ENCODE peak calls at places on chromosomes 11 and 22, in eight cellular contexts. One of them, this sample, is unnamed.

GRCh38 chr11:116864531-116864930 is 27.1 kb upstream of the APOA1 start:
- DNase-seq in kidney epithelial cell: no peak
- DNase-seq in bronchial epithelial cell: no peak
- DNase-seq in endothelial cell: no peak
- DNase-seq in nephron progenitor cell: no peak
- DNase-seq in neural progenitor cell: no peak
- DNase-seq in activated CD8-positive, alpha-beta T cell treated with anti-CD3 and anti-CD28 coated beads for 36 hours: no peak
- DNase-seq in GM12865: no peak
- DNase-seq in this sample: no peak

GRCh38 chr11:17604201-17604912 is 57.3 kb downstream of the OTOG start:
- DNase-seq in neural progenitor cell: no peak
- DNase-seq in bronchial epithelial cell: peak
- DNase-seq in nephron progenitor cell: no peak
- DNase-seq in kidney epithelial cell: no peak
- DNase-seq in activated CD8-positive, alpha-beta T cell treated with anti-CD3 and anti-CD28 coated beads for 36 hours: no peak
- DNase-seq in GM12865: no peak
- DNase-seq in endothelial cell: no peak
- DNase-seq in this sample: no peak

GRCh38 chr22:44682556-44683168 is 19.3 kb upstream of the PRR5 start:
- DNase-seq in neural progenitor cell: no peak
- DNase-seq in kidney epithelial cell: no peak
- DNase-seq in GM12865: no peak
- DNase-seq in bronchial epithelial cell: no peak
- DNase-seq in nephron progenitor cell: no peak
- DNase-seq in endothelial cell: no peak
- DNase-seq in activated CD8-positive, alpha-beta T cell treated with anti-CD3 and anti-CD28 coated beads for 36 hours: no peak
- DNase-seq in this sample: no peak

GRCh38 chr11:70000228-70000627 is 77.9 kb upstream of the ANO1 start:
- DNase-seq in activated CD8-positive, alpha-beta T cell treated with anti-CD3 and anti-CD28 coated beads for 36 hours: no peak
- DNase-seq in bronchial epithelial cell: peak
- DNase-seq in nephron progenitor cell: no peak
- DNase-seq in neural progenitor cell: no peak
- DNase-seq in GM12865: no peak
- DNase-seq in endothelial cell: no peak
- DNase-seq in kidney epithelial cell: no peak
- DNase-seq in this sample: no peak

GRCh38 chr22:21044931-21045584 is 688 bp upstream of the LRRC74B start:
- DNase-seq in kidney epithelial cell: no peak
- DNase-seq in bronchial epithelial cell: no peak
- DNase-seq in neural progenitor cell: peak
- DNase-seq in endothelial cell: no peak
- DNase-seq in GM12865: no peak
- DNase-seq in activated CD8-positive, alpha-beta T cell treated with anti-CD3 and anti-CD28 coated beads for 36 hours: peak
- DNase-seq in nephron progenitor cell: peak
- DNase-seq in this sample: no peak

GRCh38 chr11:66313321-66314185 is 3.3 kb downstream of the CD248 start:
- DNase-seq in neural progenitor cell: peak
- DNase-seq in GM12865: no peak
- DNase-seq in kidney epithelial cell: no peak
- DNase-seq in endothelial cell: no peak
- DNase-seq in bronchial epithelial cell: no peak
- DNase-seq in nephron progenitor cell: peak
- DNase-seq in activated CD8-positive, alpha-beta T cell treated with anti-CD3 and anti-CD28 coated beads for 36 hours: peak
- DNase-seq in this sample: no peak

GRCh38 chr22:23534851-23535717 is 45.0 kb downstream of the IGLL1 start:
- DNase-seq in neural progenitor cell: no peak
- DNase-seq in bronchial epithelial cell: no peak
- DNase-seq in GM12865: no peak
- DNase-seq in nephron progenitor cell: no peak
- DNase-seq in endothelial cell: no peak
- DNase-seq in kidney epithelial cell: no peak
- DNase-seq in activated CD8-positive, alpha-beta T cell treated with anti-CD3 and anti-CD28 coated beads for 36 hours: no peak
- DNase-seq in this sample: no peak

GRCh38 chr22:32475428-32476010 is 908 bp downstream of the FBXO7 start:
- DNase-seq in kidney epithelial cell: no peak
- DNase-seq in bronchial epithelial cell: peak
- DNase-seq in endothelial cell: peak
- DNase-seq in nephron progenitor cell: peak
- DNase-seq in neural progenitor cell: peak
- DNase-seq in GM12865: peak
- DNase-seq in activated CD8-positive, alpha-beta T cell treated with anti-CD3 and anti-CD28 coated beads for 36 hours: peak
- DNase-seq in this sample: peak

GRCh38 chr11:15793032-15793996 is 563.0 kb downstream of the SOX6 start:
- DNase-seq in GM12865: no peak
- DNase-seq in nephron progenitor cell: no peak
- DNase-seq in endothelial cell: no peak
- DNase-seq in kidney epithelial cell: peak
- DNase-seq in bronchial epithelial cell: peak
- DNase-seq in neural progenitor cell: no peak
- DNase-seq in activated CD8-positive, alpha-beta T cell treated with anti-CD3 and anti-CD28 coated beads for 36 hours: no peak
- DNase-seq in this sample: no peak

GRCh38 chr11:18699269-18699596 is 654 bp downstream of the TMEM86A start:
- DNase-seq in kidney epithelial cell: no peak
- DNase-seq in GM12865: no peak
- DNase-seq in nephron progenitor cell: no peak
- DNase-seq in bronchial epithelial cell: no peak
- DNase-seq in activated CD8-positive, alpha-beta T cell treated with anti-CD3 and anti-CD28 coated beads for 36 hours: no peak
- DNase-seq in neural progenitor cell: no peak
- DNase-seq in endothelial cell: no peak
- DNase-seq in this sample: no peak

GRCh38 chr11:69840371-69841169 is 21.4 kb upstream of the FGF3 start:
- DNase-seq in bronchial epithelial cell: peak
- DNase-seq in GM12865: no peak
- DNase-seq in neural progenitor cell: peak
- DNase-seq in kidney epithelial cell: no peak
- DNase-seq in endothelial cell: no peak
- DNase-seq in nephron progenitor cell: no peak
- DNase-seq in activated CD8-positive, alpha-beta T cell treated with anti-CD3 and anti-CD28 coated beads for 36 hours: no peak
- DNase-seq in this sample: no peak

GRCh38 chr22:25364736-25365241 is 145.3 kb downstream of the CRYBB2 start:
- DNase-seq in endothelial cell: no peak
- DNase-seq in neural progenitor cell: no peak
- DNase-seq in bronchial epithelial cell: no peak
- DNase-seq in GM12865: no peak
- DNase-seq in nephron progenitor cell: no peak
- DNase-seq in activated CD8-positive, alpha-beta T cell treated with anti-CD3 and anti-CD28 coated beads for 36 hours: no peak
- DNase-seq in kidney epithelial cell: no peak
- DNase-seq in this sample: no peak

GRCh38 chr22:19239464-19239863 is 52.1 kb downstream of the CLTCL1 start:
- DNase-seq in GM12865: no peak
- DNase-seq in neural progenitor cell: no peak
- DNase-seq in kidney epithelial cell: no peak
- DNase-seq in nephron progenitor cell: no peak
- DNase-seq in bronchial epithelial cell: no peak
- DNase-seq in activated CD8-positive, alpha-beta T cell treated with anti-CD3 and anti-CD28 coated beads for 36 hours: no peak
- DNase-seq in endothelial cell: no peak
- DNase-seq in this sample: no peak

GRCh38 chr22:36796629-36797175 is 20.1 kb downstream of the PVALB start:
- DNase-seq in activated CD8-positive, alpha-beta T cell treated with anti-CD3 and anti-CD28 coated beads for 36 hours: no peak
- DNase-seq in GM12865: no peak
- DNase-seq in endothelial cell: no peak
- DNase-seq in nephron progenitor cell: no peak
- DNase-seq in neural progenitor cell: no peak
- DNase-seq in kidney epithelial cell: no peak
- DNase-seq in bronchial epithelial cell: no peak
- DNase-seq in this sample: no peak

GRCh38 chr11:8093931-8094575 is 13.0 kb downstream of the TUB start:
- DNase-seq in endothelial cell: no peak
- DNase-seq in bronchial epithelial cell: no peak
- DNase-seq in neural progenitor cell: no peak
- DNase-seq in activated CD8-positive, alpha-beta T cell treated with anti-CD3 and anti-CD28 coated beads for 36 hours: no peak
- DNase-seq in GM12865: no peak
- DNase-seq in kidney epithelial cell: no peak
- DNase-seq in nephron progenitor cell: no peak
- DNase-seq in this sample: no peak

GRCh38 chr11:12045914-12046635 is 37.6 kb upstream of the DKK3 start:
- DNase-seq in kidney epithelial cell: no peak
- DNase-seq in neural progenitor cell: no peak
- DNase-seq in bronchial epithelial cell: peak
- DNase-seq in endothelial cell: no peak
- DNase-seq in GM12865: no peak
- DNase-seq in nephron progenitor cell: no peak
- DNase-seq in activated CD8-positive, alpha-beta T cell treated with anti-CD3 and anti-CD28 coated beads for 36 hours: no peak
- DNase-seq in this sample: no peak

GRCh38 chr11:114296190-114296978 is at the start of gene NNMT:
- DNase-seq in endothelial cell: no peak
- DNase-seq in kidney epithelial cell: peak
- DNase-seq in neural progenitor cell: no peak
- DNase-seq in GM12865: no peak
- DNase-seq in bronchial epithelial cell: peak
- DNase-seq in nephron progenitor cell: no peak
- DNase-seq in activated CD8-positive, alpha-beta T cell treated with anti-CD3 and anti-CD28 coated beads for 36 hours: no peak
- DNase-seq in this sample: no peak

GRCh38 chr11:126189109-126189929 is 22.1 kb downstream of the RPUSD4 start:
- DNase-seq in neural progenitor cell: no peak
- DNase-seq in nephron progenitor cell: no peak
- DNase-seq in kidney epithelial cell: no peak
- DNase-seq in endothelial cell: no peak
- DNase-seq in activated CD8-positive, alpha-beta T cell treated with anti-CD3 and anti-CD28 coated beads for 36 hours: no peak
- DNase-seq in bronchial epithelial cell: no peak
- DNase-seq in GM12865: peak
- DNase-seq in this sample: no peak

GRCh38 chr11:128848815-128849455 is 18.2 kb downstream of the KCNJ1 start:
- DNase-seq in kidney epithelial cell: no peak
- DNase-seq in endothelial cell: peak
- DNase-seq in GM12865: peak
- DNase-seq in activated CD8-positive, alpha-beta T cell treated with anti-CD3 and anti-CD28 coated beads for 36 hours: peak
- DNase-seq in neural progenitor cell: peak
- DNase-seq in nephron progenitor cell: peak
- DNase-seq in bronchial epithelial cell: no peak
- DNase-seq in this sample: peak

GRCh38 chr11:82842019-82842418 is 58.2 kb downstream of the PRCP start:
- DNase-seq in kidney epithelial cell: no peak
- DNase-seq in endothelial cell: no peak
- DNase-seq in GM12865: no peak
- DNase-seq in neural progenitor cell: peak
- DNase-seq in nephron progenitor cell: no peak
- DNase-seq in bronchial epithelial cell: no peak
- DNase-seq in activated CD8-positive, alpha-beta T cell treated with anti-CD3 and anti-CD28 coated beads for 36 hours: no peak
- DNase-seq in this sample: peak

GRCh38 chr22:32623943-32624342 is 149.3 kb downstream of the FBXO7 start:
- DNase-seq in kidney epithelial cell: no peak
- DNase-seq in endothelial cell: no peak
- DNase-seq in bronchial epithelial cell: no peak
- DNase-seq in GM12865: no peak
- DNase-seq in activated CD8-positive, alpha-beta T cell treated with anti-CD3 and anti-CD28 coated beads for 36 hours: no peak
- DNase-seq in nephron progenitor cell: no peak
- DNase-seq in neural progenitor cell: no peak
- DNase-seq in this sample: no peak

GRCh38 chr11:82080160-82080559 is 653.5 kb downstream of the FAM181B start:
- DNase-seq in nephron progenitor cell: no peak
- DNase-seq in kidney epithelial cell: peak
- DNase-seq in neural progenitor cell: no peak
- DNase-seq in endothelial cell: no peak
- DNase-seq in GM12865: no peak
- DNase-seq in bronchial epithelial cell: peak
- DNase-seq in activated CD8-positive, alpha-beta T cell treated with anti-CD3 and anti-CD28 coated beads for 36 hours: no peak
- DNase-seq in this sample: no peak

GRCh38 chr11:42410251-42410956 is 901.4 kb upstream of the API5 start:
- DNase-seq in neural progenitor cell: no peak
- DNase-seq in kidney epithelial cell: no peak
- DNase-seq in endothelial cell: no peak
- DNase-seq in nephron progenitor cell: no peak
- DNase-seq in bronchial epithelial cell: peak
- DNase-seq in GM12865: no peak
- DNase-seq in activated CD8-positive, alpha-beta T cell treated with anti-CD3 and anti-CD28 coated beads for 36 hours: no peak
- DNase-seq in this sample: no peak

DNA sequence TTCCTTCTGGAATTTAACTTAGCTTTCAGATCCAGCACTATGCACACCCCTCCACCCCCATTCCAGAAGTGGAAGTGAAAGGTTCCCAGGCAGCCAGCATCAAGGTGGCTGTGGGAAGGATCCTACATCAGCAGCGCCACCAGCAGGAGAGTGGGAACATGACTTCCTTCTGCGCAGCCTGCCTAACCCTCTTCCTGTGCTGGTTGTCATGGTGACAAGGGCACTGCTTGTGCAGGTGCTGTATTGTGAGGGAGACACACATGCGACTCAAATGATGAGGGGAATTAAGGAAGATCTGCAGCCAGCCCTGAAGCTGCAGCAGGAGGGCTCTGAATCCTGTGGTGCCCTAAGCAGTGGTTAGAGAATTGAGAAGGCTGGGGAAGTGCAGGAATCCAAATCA is 904.4 kb upstream of the API5 start:
- DNase-seq in neural progenitor cell: peak
- DNase-seq in nephron progenitor cell: peak
- DNase-seq in kidney epithelial cell: no peak
- DNase-seq in GM12865: peak
- DNase-seq in bronchial epithelial cell: no peak
- DNase-seq in activated CD8-positive, alpha-beta T cell treated with anti-CD3 and anti-CD28 coated beads for 36 hours: no peak
- DNase-seq in endothelial cell: peak
- DNase-seq in this sample: peak
- TF ChIP-seq CTCF in neural progenitor cell: peak
- TF ChIP-seq CTCF in nephron progenitor cell: peak
- TF ChIP-seq CTCF in kidney epithelial cell: peak
- TF ChIP-seq CTCF in GM12865: no peak
- TF ChIP-seq CTCF in bronchial epithelial cell: no peak
- TF ChIP-seq CTCF in activated CD8-positive, alpha-beta T cell treated with anti-CD3 and anti-CD28 coated beads for 36 hours: no peak
- TF ChIP-seq CTCF in endothelial cell: peak
- TF ChIP-seq CTCF in this sample: peak

DNA sequence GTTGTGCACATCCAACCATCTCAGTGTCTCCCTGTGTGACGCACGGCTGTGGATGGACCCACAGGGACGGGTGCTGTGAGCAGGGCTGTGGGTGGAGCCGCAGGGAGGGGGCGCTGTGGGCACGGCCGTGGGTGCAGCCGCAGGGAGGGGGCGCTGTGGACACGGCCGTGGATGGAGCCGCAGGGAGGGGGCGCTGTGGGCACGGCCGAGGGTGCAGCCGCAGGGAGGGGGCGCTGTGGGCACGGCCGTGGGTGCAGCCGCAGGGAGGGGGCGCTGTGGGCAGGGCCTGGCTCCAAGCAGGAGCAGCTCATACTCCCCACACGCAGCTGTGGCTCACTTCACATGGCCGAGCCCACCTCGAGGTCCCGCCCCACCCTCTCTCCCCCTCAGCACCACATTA is 6.0 kb upstream of the MAPK11 start:
- DNase-seq in GM12865: peak
- DNase-seq in kidney epithelial cell: no peak
- DNase-seq in endothelial cell: peak
- DNase-seq in neural progenitor cell: no peak
- DNase-seq in activated CD8-positive, alpha-beta T cell treated with anti-CD3 and anti-CD28 coated beads for 36 hours: peak
- DNase-seq in nephron progenitor cell: no peak
- DNase-seq in bronchial epithelial cell: no peak
- DNase-seq in this sample: no peak
- TF ChIP-seq CTCF in GM12865: peak
- TF ChIP-seq CTCF in kidney epithelial cell: peak
- TF ChIP-seq CTCF in endothelial cell: peak
- TF ChIP-seq CTCF in neural progenitor cell: peak
- TF ChIP-seq CTCF in activated CD8-positive, alpha-beta T cell treated with anti-CD3 and anti-CD28 coated beads for 36 hours: peak
- TF ChIP-seq CTCF in nephron progenitor cell: no peak
- TF ChIP-seq CTCF in bronchial epithelial cell: peak
- TF ChIP-seq CTCF in this sample: peak

GRCh38 chr11:13465909-13466371 is 2.9 kb upstream of the BTBD10 start:
- DNase-seq in activated CD8-positive, alpha-beta T cell treated with anti-CD3 and anti-CD28 coated beads for 36 hours: no peak
- DNase-seq in nephron progenitor cell: no peak
- DNase-seq in neural progenitor cell: no peak
- DNase-seq in kidney epithelial cell: no peak
- DNase-seq in endothelial cell: no peak
- DNase-seq in bronchial epithelial cell: peak
- DNase-seq in GM12865: peak
- DNase-seq in this sample: no peak
- TF ChIP-seq CTCF in activated CD8-positive, alpha-beta T cell treated with anti-CD3 and anti-CD28 coated beads for 36 hours: peak
- TF ChIP-seq CTCF in nephron progenitor cell: peak
- TF ChIP-seq CTCF in neural progenitor cell: peak
- TF ChIP-seq CTCF in kidney epithelial cell: peak
- TF ChIP-seq CTCF in endothelial cell: peak
- TF ChIP-seq CTCF in bronchial epithelial cell: peak
- TF ChIP-seq CTCF in GM12865: peak
- TF ChIP-seq CTCF in this sample: peak

GRCh38 chr22:39940757-39941305 is 19.4 kb upstream of the TMA7B start:
- DNase-seq in kidney epithelial cell: no peak
- DNase-seq in bronchial epithelial cell: peak
- DNase-seq in GM12865: peak
- DNase-seq in neural progenitor cell: no peak
- DNase-seq in nephron progenitor cell: no peak
- DNase-seq in endothelial cell: no peak
- DNase-seq in activated CD8-positive, alpha-beta T cell treated with anti-CD3 and anti-CD28 coated beads for 36 hours: peak
- DNase-seq in this sample: no peak
- TF ChIP-seq CTCF in kidney epithelial cell: no peak
- TF ChIP-seq CTCF in bronchial epithelial cell: no peak
- TF ChIP-seq CTCF in GM12865: no peak
- TF ChIP-seq CTCF in neural progenitor cell: no peak
- TF ChIP-seq CTCF in nephron progenitor cell: no peak
- TF ChIP-seq CTCF in endothelial cell: no peak
- TF ChIP-seq CTCF in activated CD8-positive, alpha-beta T cell treated with anti-CD3 and anti-CD28 coated beads for 36 hours: peak
- TF ChIP-seq CTCF in this sample: no peak

This sample was measured in neural crest cell.